ENCODE peak calls at places on chromosome 16, in six cellular contexts. E is transverse colon, I is fibroblast of lung, U is GM12865, G is activated B cell treated with CpG ODN at 0.5 μM for 24 hours, Z is astrocyte of the spinal cord. R is an unnamed sample.

GRCh38 chr16:2079311-2079800 is 31.6 kb downstream of the TSC2 start:
- DNase-seq in E (no peak), I (no peak), U (no peak), G (no peak), Z (no peak), R (no peak)

GRCh38 chr16:8867483-8868271 is 1.1 kb downstream of the CARHSP1 start:
- DNase-seq in E (peak), I (no peak), U (no peak), G (no peak), Z (peak), R (no peak)

GRCh38 chr16:66267287-66268137 is 99.0 kb upstream of the CDH5 start:
- DNase-seq in E (no peak), I (no peak), U (no peak), G (no peak), Z (no peak), R (no peak)

GRCh38 chr16:56269824-56270684 is 78.8 kb downstream of the GNAO1 start:
- DNase-seq in E (peak), I (no peak), U (no peak), G (no peak), Z (peak), R (no peak)

GRCh38 chr16:3654249-3654991 is at the start of gene DNASE1:
- DNase-seq in E (peak), I (peak), U (peak), G (peak), Z (peak), R (peak)

GRCh38 chr16:20910781-20911321 is 10.3 kb downstream of the LYRM1 start:
- DNase-seq in E (no peak), I (peak), U (no peak), G (no peak), Z (peak), R (no peak)

GRCh38 chr16:68200120-68200783 is 35.7 kb downstream of the ESRP2 start:
- DNase-seq in E (no peak), I (peak), U (peak), G (no peak), Z (peak), R (no peak)

GRCh38 chr16:50023626-50024025 is 1.4 kb upstream of the CNEP1R1 start:
- DNase-seq in E (no peak), I (no peak), U (no peak), G (no peak), Z (no peak), R (no peak)

GRCh38 chr16:14362774-14363371 is 267.2 kb downstream of the PARN start:
- DNase-seq in E (no peak), I (peak), U (no peak), G (no peak), Z (peak), R (no peak)

GRCh38 chr16:23389201-23389600 is 63.8 kb downstream of the COG7 start:
- DNase-seq in E (no peak), I (no peak), U (no peak), G (no peak), Z (no peak), R (no peak)

GRCh38 chr16:23408242-23409201 is 44.5 kb downstream of the COG7 start:
- DNase-seq in E (peak), I (peak), U (no peak), G (no peak), Z (peak), R (no peak)

GRCh38 chr16:75761111-75761510 is 34.8 kb upstream of the CPHXL start:
- DNase-seq in E (no peak), I (peak), U (peak), G (no peak), Z (peak), R (no peak)

GRCh38 chr16:4285167-4285566 is 12.3 kb upstream of the TFAP4 start:
- DNase-seq in E (no peak), I (no peak), U (no peak), G (no peak), Z (no peak), R (no peak)

GRCh38 chr16:58543685-58544084 is 28.4 kb downstream of the SETD6 start:
- DNase-seq in E (no peak), I (no peak), U (no peak), G (no peak), Z (no peak), R (no peak)

GRCh38 chr16:88936008-88936912 is 40.7 kb downstream of the CBFA2T3 start:
- DNase-seq in E (peak), I (no peak), U (peak), G (no peak), Z (no peak), R (no peak)

GRCh38 chr16:27723711-27724490 is 174.0 kb downstream of the KATNIP start:
- DNase-seq in E (peak), I (no peak), U (no peak), G (no peak), Z (no peak), R (no peak)

GRCh38 chr16:72532896-72533295 is 360.9 kb upstream of the PMFBP1 start:
- DNase-seq in E (no peak), I (peak), U (no peak), G (no peak), Z (no peak), R (no peak)

GRCh38 chr16:72530434-72530833 is 358.5 kb upstream of the PMFBP1 start:
- DNase-seq in E (no peak), I (peak), U (peak), G (no peak), Z (peak), R (no peak)
- TF ChIP-seq CTCF in E (no peak), I (peak), U (peak), G (no peak), Z (peak), R (no peak)

GRCh38 chr16:24996301-24996700 is 18.9 kb downstream of the ARHGAP17 start:
- DNase-seq in E (no peak), I (no peak), U (peak), G (no peak), Z (no peak), R (no peak)

GRCh38 chr16:24996731-24997130 is 18.4 kb downstream of the ARHGAP17 start:
- DNase-seq in E (no peak), I (no peak), U (no peak), G (no peak), Z (no peak), R (no peak)

GRCh38 chr16:24995033-24995432 is 20.1 kb downstream of the ARHGAP17 start:
- DNase-seq in E (no peak), I (no peak), U (no peak), G (no peak), Z (no peak), R (no peak)

GRCh38 chr16:24993722-24994686 is 21.2 kb downstream of the ARHGAP17 start:
- DNase-seq in E (peak), I (peak), U (no peak), G (no peak), Z (peak), R (no peak)

DNA sequence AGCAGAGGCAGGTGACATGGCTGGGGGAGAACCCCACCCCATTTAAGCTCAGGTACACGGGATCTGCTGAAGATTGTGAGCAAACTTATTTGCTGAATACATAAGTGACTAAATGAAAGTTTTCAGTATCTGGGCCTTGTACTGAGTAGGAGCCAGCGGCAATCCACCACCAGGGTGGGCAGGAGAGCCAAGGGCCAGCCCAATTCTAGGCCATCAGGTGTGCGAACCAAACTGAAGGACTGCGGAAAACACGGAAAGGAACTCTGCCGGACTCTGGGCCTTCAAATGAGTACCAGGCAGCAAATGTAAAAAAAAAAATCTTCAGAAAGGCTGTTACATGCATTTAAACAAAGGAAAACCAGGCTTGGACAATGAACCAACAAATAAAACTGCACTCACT is 19.7 kb downstream of the ARHGAP17 start:
- DNase-seq in E (no peak), I (no peak), U (no peak), G (no peak), Z (no peak), R (no peak)
- TF ChIP-seq CTCF in E (no peak), I (peak), U (no peak), G (no peak), Z (peak), R (peak)

GRCh38 chr16:48113471-48113870 is 42.3 kb downstream of the ABCC12 start:
- DNase-seq in E (no peak), I (no peak), U (no peak), G (no peak), Z (no peak), R (peak)
- TF ChIP-seq CTCF in E (no peak), I (no peak), U (peak), G (no peak), Z (no peak), R (peak)

DNA sequence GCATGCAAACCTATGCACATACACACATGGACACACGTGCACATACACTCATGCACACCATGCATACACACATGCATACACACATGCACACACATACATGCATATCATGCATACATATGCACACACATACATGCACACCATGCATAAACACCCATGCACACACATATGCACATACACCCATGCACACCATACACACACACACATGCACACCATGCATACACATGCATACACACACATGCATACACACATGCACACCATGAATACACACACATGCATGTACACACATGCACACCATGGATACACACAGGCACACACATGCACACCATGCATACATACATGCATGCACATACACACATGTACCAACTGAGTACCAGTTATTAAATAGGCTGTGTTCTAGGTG is 543.3 kb upstream of the EEF2KMT start:
- DNase-seq in E (no peak), I (no peak), U (no peak), G (no peak), Z (no peak), R (no peak)
- TF ChIP-seq CTCF in E (no peak), I (no peak), U (no peak), G (no peak), Z (no peak), R (no peak)

GRCh38 chr16:11407047-11407982 is 62.1 kb downstream of the RMI2 start:
- DNase-seq in E (peak), I (peak), U (peak), G (no peak), Z (peak), R (peak)

GRCh38 chr16:11404608-11405007 is 59.3 kb downstream of the RMI2 start:
- DNase-seq in E (no peak), I (no peak), U (no peak), G (no peak), Z (no peak), R (no peak)

GRCh38 chr16:11406177-11406560 is 60.9 kb downstream of the RMI2 start:
- DNase-seq in E (no peak), I (no peak), U (no peak), G (no peak), Z (no peak), R (no peak)

GRCh38 chr16:11403920-11404319 is 58.7 kb downstream of the RMI2 start:
- DNase-seq in E (no peak), I (no peak), U (no peak), G (no peak), Z (no peak), R (no peak)

GRCh38 chr16:11405331-11406176 is 60.3 kb downstream of the RMI2 start:
- DNase-seq in E (peak), I (peak), U (peak), G (peak), Z (no peak), R (no peak)
- TF ChIP-seq CTCF in E (peak), I (peak), U (peak), G (no peak), Z (peak), R (peak)